ENCODE peak calls at places on chromosomes 1 and 21, in six cellular contexts. T, Q, S, P, B and V are unnamed samples. For H3K9me3, the result is how much of the 10 kb centered on the place peaks cover.

GRCh38 chr1:1203561-1204424 is 2.6 kb downstream of the TNFRSF18 start:
- DNase-seq in T (peak), Q (no peak), S (no peak), P (no peak), B (no peak), V (peak)

GRCh38 chr1:209900734-209901133 is 37.3 kb upstream of the SYT14 start:
- DNase-seq in T (no peak), Q (no peak), S (no peak), P (peak), B (no peak), V (no peak)

GRCh38 chr1:36096500-36097412 is 8.1 kb downstream of the ADPRS start:
- DNase-seq in T (no peak), Q (no peak), S (no peak), P (no peak), B (no peak), V (no peak)

GRCh38 chr21:35189077-35189863 is 140.2 kb upstream of the RUNX1 start:
- DNase-seq in T (no peak), Q (no peak), S (no peak), P (peak), B (no peak), V (no peak)

GRCh38 chr1:35807614-35808375 is at the start of gene AGO4:
- DNase-seq in T (peak), Q (peak), S (peak), P (peak), B (no peak), V (peak)

GRCh38 chr21:28758883-28759242 is 233.8 kb downstream of the LTN1 start:
- DNase-seq in T (no peak), Q (no peak), S (no peak), P (no peak), B (no peak), V (no peak)

GRCh38 chr21:34065015-34065414 is 8.4 kb upstream of the MRPS6 start:
- DNase-seq in T (no peak), Q (no peak), S (no peak), P (no peak), B (no peak), V (no peak)

GRCh38 chr21:45543371-45543709 is 1.1 kb upstream of the SLC19A1 start:
- DNase-seq in T (no peak), Q (peak), S (peak), P (no peak), B (no peak), V (peak)

GRCh38 chr1:32035119-32035518 is 21.5 kb downstream of the KHDRBS1 start:
- DNase-seq in T (no peak), Q (no peak), S (no peak), P (no peak), B (no peak), V (no peak)

GRCh38 chr1:88237026-88237425 is 447.0 kb upstream of the PKN2 start:
- DNase-seq in T (no peak), Q (no peak), S (no peak), P (no peak), B (no peak), V (no peak)

GRCh38 chr21:40165671-40166070 is 298.4 kb downstream of the PCP4 start:
- DNase-seq in T (no peak), Q (no peak), S (no peak), P (no peak), B (no peak), V (no peak)

GRCh38 chr1:230463326-230463725 is 37.2 kb upstream of the PGBD5 start:
- DNase-seq in T (no peak), Q (no peak), S (no peak), P (no peak), B (no peak), V (no peak)

GRCh38 chr1:201291917-201292316 is 8.6 kb downstream of the PKP1 start:
- DNase-seq in T (no peak), Q (no peak), S (no peak), P (no peak), B (no peak), V (no peak)

GRCh38 chr1:3940081-3940755 is 40.1 kb upstream of the C1orf174 start:
- DNase-seq in T (no peak), Q (no peak), S (no peak), P (no peak), B (no peak), V (no peak)

GRCh38 chr1:92310185-92310597 is 11.3 kb downstream of the RPAP2 start:
- DNase-seq in T (no peak), Q (no peak), S (no peak), P (peak), B (no peak), V (no peak)

GRCh38 chr21:46002841-46003574 is 21.4 kb downstream of the COL6A1 start:
- DNase-seq in T (peak), Q (no peak), S (peak), P (no peak), B (no peak), V (no peak)

GRCh38 chr1:8191474-8191873 is 126.4 kb upstream of the SLC45A1 start:
- DNase-seq in T (peak), Q (no peak), S (no peak), P (no peak), B (no peak), V (peak)

GRCh38 chr1:155126494-155127104 is 1.1 kb upstream of the EFNA1 start:
- DNase-seq in T (peak), Q (peak), S (peak), P (peak), B (peak), V (peak)

GRCh38 chr1:90187186-90187585 is 192.3 kb downstream of the ZNF326 start:
- DNase-seq in T (no peak), Q (no peak), S (no peak), P (no peak), B (no peak), V (no peak)

DNA sequence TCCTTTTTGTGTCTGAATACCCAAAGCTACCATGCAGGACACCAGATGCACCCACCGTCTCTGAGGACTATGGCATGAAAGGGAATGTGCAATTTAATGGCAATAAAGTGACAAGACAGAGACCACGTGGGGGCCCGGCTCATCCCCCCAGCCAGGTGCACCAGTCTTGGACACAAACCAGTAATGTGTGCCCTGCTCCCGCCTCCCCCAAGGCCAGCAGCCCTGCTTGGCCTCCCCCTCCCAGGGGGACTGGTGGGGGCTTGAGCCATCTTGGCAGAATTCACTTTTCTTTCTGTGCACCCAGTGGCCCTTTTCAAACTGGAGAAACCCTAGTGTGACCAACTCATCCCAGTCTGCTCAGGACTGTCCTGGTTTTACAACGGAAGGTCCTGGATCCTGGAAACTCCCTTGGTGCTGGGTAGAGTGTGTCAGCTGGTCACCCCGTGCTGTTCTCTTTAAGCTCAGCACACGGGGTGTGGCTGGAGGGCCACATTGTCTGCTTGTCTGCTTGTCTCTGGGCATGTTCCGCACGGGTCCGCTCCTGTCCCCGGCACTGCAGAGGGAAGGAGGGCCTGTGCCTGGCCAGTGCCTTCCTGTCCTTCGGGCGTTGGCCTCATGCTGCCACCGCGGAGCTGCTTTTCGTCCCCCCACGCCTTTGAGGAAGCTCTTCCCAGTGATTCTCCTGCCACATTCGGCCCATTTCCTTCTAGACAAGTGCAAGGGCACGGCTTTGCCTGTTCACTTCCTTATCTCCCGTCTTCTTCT is 45.8 kb upstream of the TTC34 start:
- DNase-seq in T (peak), Q (no peak), S (no peak), P (no peak), B (no peak), V (peak)
- H3K9me3 ChIP-seq in T (under half), Q (under half), S (under half), P (under half), B (under half), V (under half)

GRCh38 chr1:232678185-232678886 is 48.4 kb upstream of the SIPA1L2 start:
- DNase-seq in T (no peak), Q (peak), S (no peak), P (peak), B (no peak), V (no peak)

GRCh38 chr1:232684331-232685105 is 54.6 kb upstream of the SIPA1L2 start:
- DNase-seq in T (no peak), Q (no peak), S (no peak), P (peak), B (no peak), V (no peak)

GRCh38 chr1:232687304-232687703 is 57.4 kb upstream of the SIPA1L2 start:
- DNase-seq in T (no peak), Q (no peak), S (no peak), P (no peak), B (no peak), V (no peak)

GRCh38 chr1:232686346-232686745 is 56.4 kb upstream of the SIPA1L2 start:
- DNase-seq in T (no peak), Q (no peak), S (no peak), P (no peak), B (no peak), V (no peak)

GRCh38 chr1:232682248-232682647 is 52.3 kb upstream of the SIPA1L2 start:
- DNase-seq in T (peak), Q (peak), S (no peak), P (no peak), B (no peak), V (no peak)
- H3K27ac ChIP-seq in T (peak), Q (no peak), S (no peak), P (no peak), B (no peak), V (no peak)

GRCh38 chr1:228208831-228209524 is 1.1 kb downstream of the OBSCN start:
- DNase-seq in T (no peak), Q (no peak), S (no peak), P (no peak), B (no peak), V (no peak)
- H3K4me3 ChIP-seq in T (no peak), Q (no peak), S (no peak), P (no peak), B (no peak), V (no peak)

GRCh38 chr1:226821719-226822085 is 48.7 kb upstream of the PSEN2 start:
- DNase-seq in T (no peak), Q (no peak), S (no peak), P (peak), B (no peak), V (no peak)
- H3K9me3 ChIP-seq in T (under half), Q (under half), S (under half), P (under half), B (under half), V (under half)

GRCh38 chr1:40649592-40649930 is 15.9 kb downstream of the RIMS3 start:
- DNase-seq in T (no peak), Q (no peak), S (no peak), P (no peak), B (no peak), V (no peak)

GRCh38 chr1:40651138-40651857 is 14.2 kb downstream of the RIMS3 start:
- DNase-seq in T (no peak), Q (peak), S (no peak), P (no peak), B (no peak), V (no peak)

GRCh38 chr1:40646385-40646784 is 19.1 kb downstream of the RIMS3 start:
- DNase-seq in T (no peak), Q (no peak), S (no peak), P (no peak), B (no peak), V (no peak)

GRCh38 chr1:40650075-40650474 is 15.4 kb downstream of the RIMS3 start:
- DNase-seq in T (no peak), Q (no peak), S (no peak), P (no peak), B (no peak), V (no peak)

GRCh38 chr1:40648928-40649591 is 16.4 kb downstream of the RIMS3 start:
- DNase-seq in T (no peak), Q (no peak), S (no peak), P (no peak), B (no peak), V (no peak)
- H3K27ac ChIP-seq in T (no peak), Q (no peak), S (no peak), P (no peak), B (no peak), V (no peak)

GRCh38 chr1:41383094-41383852 is 22.0 kb downstream of the FOXO6 start:
- DNase-seq in T (no peak), Q (peak), S (no peak), P (peak), B (no peak), V (no peak)
- H3K4me3 ChIP-seq in T (no peak), Q (no peak), S (peak), P (no peak), B (no peak), V (peak)

GRCh38 chr1:27412502-27412901 is 20.1 kb downstream of the GPR3 start:
- DNase-seq in T (no peak), Q (no peak), S (no peak), P (no peak), B (no peak), V (no peak)
- H3K9me3 ChIP-seq in T (under half), Q (under half), S (under half), P (under half), B (under half), V (under half)

DNA sequence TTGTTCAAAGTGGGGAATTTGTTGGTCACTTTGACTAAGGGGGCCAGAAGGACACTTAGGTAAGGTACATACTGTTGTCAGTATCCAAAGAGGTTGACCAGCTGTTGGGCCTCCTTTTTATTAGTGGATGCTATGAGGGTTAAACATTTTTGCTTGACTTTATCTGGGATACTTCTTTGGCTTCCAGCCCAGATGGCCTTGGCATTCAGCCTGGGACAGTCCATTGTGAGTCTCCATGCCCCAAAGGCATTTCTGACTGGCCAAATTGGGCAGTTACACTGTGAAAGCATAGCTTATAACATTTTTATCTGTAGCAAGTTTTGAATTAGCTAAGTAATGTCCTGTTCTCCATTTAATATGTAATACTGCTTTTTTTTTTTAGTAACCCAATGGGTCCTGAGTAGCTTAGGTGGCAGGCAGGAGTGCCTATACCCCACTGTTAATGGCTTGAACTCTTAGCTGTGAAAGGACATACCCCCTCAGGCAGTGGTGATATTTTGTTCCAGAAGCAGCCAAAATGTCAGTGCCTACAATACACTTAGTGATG is 35.4 kb upstream of the CD1D start:
- DNase-seq in T (no peak), Q (peak), S (no peak), P (peak), B (no peak), V (no peak)
- H3K27ac ChIP-seq in T (no peak), Q (peak), S (peak), P (no peak), B (no peak), V (no peak)

GRCh38 chr1:240092301-240093119 is 827 bp downstream of the FMN2 start:
- DNase-seq in T (no peak), Q (peak), S (peak), P (peak), B (no peak), V (no peak)
- H3K4me3 ChIP-seq in T (no peak), Q (no peak), S (peak), P (peak), B (no peak), V (no peak)

GRCh38 chr1:15671430-15671829 is 12.7 kb upstream of the PLEKHM2 start:
- DNase-seq in T (no peak), Q (no peak), S (no peak), P (no peak), B (no peak), V (no peak)

GRCh38 chr1:15669864-15670263 is 14.3 kb upstream of the PLEKHM2 start:
- DNase-seq in T (no peak), Q (no peak), S (no peak), P (no peak), B (no peak), V (no peak)

GRCh38 chr1:15667362-15667761 is 16.8 kb upstream of the PLEKHM2 start:
- DNase-seq in T (no peak), Q (no peak), S (no peak), P (no peak), B (no peak), V (no peak)

GRCh38 chr1:15669074-15669473 is 15.0 kb upstream of the PLEKHM2 start:
- DNase-seq in T (no peak), Q (no peak), S (no peak), P (no peak), B (no peak), V (no peak)

GRCh38 chr1:15668089-15668754 is 15.9 kb upstream of the PLEKHM2 start:
- DNase-seq in T (no peak), Q (peak), S (no peak), P (no peak), B (no peak), V (no peak)
- H3K9me3 ChIP-seq in T (under half), Q (under half), S (under half), P (under half), B (under half), V (under half)